ENCODE peak calls at places on chromosome 1, in nine cellular contexts. One of them, this sample, is unnamed.

GRCh38 chr1:179876289-179876715 is 1.3 kb downstream of the TOR1AIP2 start:
- DNase-seq in hepatocyte: peak
- DNase-seq in dorsolateral prefrontal cortex: no peak
- DNase-seq in fibroblast of lung: peak
- DNase-seq in heart right ventricle: no peak
- DNase-seq in left ventricle myocardium inferior: no peak
- DNase-seq in tibial artery: no peak
- DNase-seq in CD8-positive, alpha-beta memory T cell: no peak
- DNase-seq in RWPE2: no peak
- DNase-seq in this sample: no peak

GRCh38 chr1:86993269-86993985 is 79.0 kb downstream of the HS2ST1 start:
- DNase-seq in hepatocyte: no peak
- DNase-seq in dorsolateral prefrontal cortex: no peak
- DNase-seq in fibroblast of lung: no peak
- DNase-seq in heart right ventricle: no peak
- DNase-seq in left ventricle myocardium inferior: no peak
- DNase-seq in tibial artery: no peak
- DNase-seq in CD8-positive, alpha-beta memory T cell: no peak
- DNase-seq in RWPE2: no peak
- DNase-seq in this sample: no peak

GRCh38 chr1:13587256-13588030 is 3.8 kb downstream of the PDPN start:
- DNase-seq in hepatocyte: no peak
- DNase-seq in dorsolateral prefrontal cortex: no peak
- DNase-seq in fibroblast of lung: no peak
- DNase-seq in heart right ventricle: no peak
- DNase-seq in left ventricle myocardium inferior: no peak
- DNase-seq in tibial artery: peak
- DNase-seq in CD8-positive, alpha-beta memory T cell: no peak
- DNase-seq in RWPE2: no peak
- DNase-seq in this sample: no peak

GRCh38 chr1:63877816-63878215 is 104.0 kb downstream of the ROR1 start:
- DNase-seq in hepatocyte: no peak
- DNase-seq in dorsolateral prefrontal cortex: no peak
- DNase-seq in fibroblast of lung: peak
- DNase-seq in heart right ventricle: no peak
- DNase-seq in left ventricle myocardium inferior: no peak
- DNase-seq in tibial artery: no peak
- DNase-seq in CD8-positive, alpha-beta memory T cell: no peak
- DNase-seq in RWPE2: no peak
- DNase-seq in this sample: no peak

GRCh38 chr1:56844709-56845108 is 9.9 kb upstream of the C8A start:
- DNase-seq in hepatocyte: no peak
- DNase-seq in dorsolateral prefrontal cortex: no peak
- DNase-seq in fibroblast of lung: no peak
- DNase-seq in heart right ventricle: no peak
- DNase-seq in left ventricle myocardium inferior: no peak
- DNase-seq in tibial artery: no peak
- DNase-seq in CD8-positive, alpha-beta memory T cell: no peak
- DNase-seq in RWPE2: no peak
- DNase-seq in this sample: no peak

GRCh38 chr1:182740120-182740519 is 49.5 kb upstream of the NPL start:
- DNase-seq in hepatocyte: no peak
- DNase-seq in dorsolateral prefrontal cortex: no peak
- DNase-seq in fibroblast of lung: no peak
- DNase-seq in heart right ventricle: no peak
- DNase-seq in left ventricle myocardium inferior: no peak
- DNase-seq in tibial artery: no peak
- DNase-seq in CD8-positive, alpha-beta memory T cell: no peak
- DNase-seq in RWPE2: no peak
- DNase-seq in this sample: no peak

GRCh38 chr1:17195731-17196130 is 9.2 kb upstream of the PADI1 start:
- DNase-seq in hepatocyte: no peak
- DNase-seq in dorsolateral prefrontal cortex: no peak
- DNase-seq in fibroblast of lung: no peak
- DNase-seq in heart right ventricle: no peak
- DNase-seq in left ventricle myocardium inferior: no peak
- DNase-seq in tibial artery: peak
- DNase-seq in CD8-positive, alpha-beta memory T cell: no peak
- DNase-seq in RWPE2: no peak
- DNase-seq in this sample: no peak

GRCh38 chr1:246165826-246166709 is 341.0 kb downstream of the SMYD3 start:
- DNase-seq in hepatocyte: peak
- DNase-seq in dorsolateral prefrontal cortex: no peak
- DNase-seq in fibroblast of lung: no peak
- DNase-seq in heart right ventricle: no peak
- DNase-seq in left ventricle myocardium inferior: no peak
- DNase-seq in tibial artery: no peak
- DNase-seq in CD8-positive, alpha-beta memory T cell: no peak
- DNase-seq in RWPE2: no peak
- DNase-seq in this sample: no peak

GRCh38 chr1:60765204-60765603 is 317.2 kb upstream of the NFIA start:
- DNase-seq in hepatocyte: peak
- DNase-seq in dorsolateral prefrontal cortex: no peak
- DNase-seq in fibroblast of lung: peak
- DNase-seq in heart right ventricle: no peak
- DNase-seq in left ventricle myocardium inferior: no peak
- DNase-seq in tibial artery: no peak
- DNase-seq in CD8-positive, alpha-beta memory T cell: no peak
- DNase-seq in RWPE2: no peak
- DNase-seq in this sample: no peak

GRCh38 chr1:220685879-220686278 is 4.3 kb upstream of the C1orf115 start:
- DNase-seq in hepatocyte: no peak
- DNase-seq in dorsolateral prefrontal cortex: no peak
- DNase-seq in fibroblast of lung: no peak
- DNase-seq in heart right ventricle: no peak
- DNase-seq in left ventricle myocardium inferior: no peak
- DNase-seq in tibial artery: no peak
- DNase-seq in CD8-positive, alpha-beta memory T cell: no peak
- DNase-seq in RWPE2: no peak
- DNase-seq in this sample: no peak

GRCh38 chr1:84301759-84302380 is 362 bp downstream of the SAMD13 start:
- DNase-seq in hepatocyte: no peak
- DNase-seq in dorsolateral prefrontal cortex: no peak
- DNase-seq in fibroblast of lung: peak
- DNase-seq in heart right ventricle: no peak
- DNase-seq in left ventricle myocardium inferior: no peak
- DNase-seq in tibial artery: no peak
- DNase-seq in CD8-positive, alpha-beta memory T cell: no peak
- DNase-seq in RWPE2: no peak
- DNase-seq in this sample: no peak

GRCh38 chr1:201643835-201644104 is 104.8 kb downstream of the NAV1 start:
- DNase-seq in hepatocyte: no peak
- DNase-seq in dorsolateral prefrontal cortex: no peak
- DNase-seq in fibroblast of lung: no peak
- DNase-seq in heart right ventricle: no peak
- DNase-seq in left ventricle myocardium inferior: no peak
- DNase-seq in tibial artery: no peak
- DNase-seq in CD8-positive, alpha-beta memory T cell: no peak
- DNase-seq in RWPE2: no peak
- DNase-seq in this sample: no peak

GRCh38 chr1:243601720-243602119 is 248.3 kb downstream of the AKT3 start:
- DNase-seq in hepatocyte: no peak
- DNase-seq in dorsolateral prefrontal cortex: no peak
- DNase-seq in fibroblast of lung: peak
- DNase-seq in heart right ventricle: no peak
- DNase-seq in left ventricle myocardium inferior: no peak
- DNase-seq in tibial artery: no peak
- DNase-seq in CD8-positive, alpha-beta memory T cell: no peak
- DNase-seq in RWPE2: no peak
- DNase-seq in this sample: no peak

GRCh38 chr1:170356585-170356984 is 175.4 kb upstream of the GORAB start:
- DNase-seq in hepatocyte: no peak
- DNase-seq in dorsolateral prefrontal cortex: no peak
- DNase-seq in fibroblast of lung: no peak
- DNase-seq in heart right ventricle: no peak
- DNase-seq in left ventricle myocardium inferior: no peak
- DNase-seq in tibial artery: no peak
- DNase-seq in CD8-positive, alpha-beta memory T cell: no peak
- DNase-seq in RWPE2: no peak
- DNase-seq in this sample: no peak

DNA sequence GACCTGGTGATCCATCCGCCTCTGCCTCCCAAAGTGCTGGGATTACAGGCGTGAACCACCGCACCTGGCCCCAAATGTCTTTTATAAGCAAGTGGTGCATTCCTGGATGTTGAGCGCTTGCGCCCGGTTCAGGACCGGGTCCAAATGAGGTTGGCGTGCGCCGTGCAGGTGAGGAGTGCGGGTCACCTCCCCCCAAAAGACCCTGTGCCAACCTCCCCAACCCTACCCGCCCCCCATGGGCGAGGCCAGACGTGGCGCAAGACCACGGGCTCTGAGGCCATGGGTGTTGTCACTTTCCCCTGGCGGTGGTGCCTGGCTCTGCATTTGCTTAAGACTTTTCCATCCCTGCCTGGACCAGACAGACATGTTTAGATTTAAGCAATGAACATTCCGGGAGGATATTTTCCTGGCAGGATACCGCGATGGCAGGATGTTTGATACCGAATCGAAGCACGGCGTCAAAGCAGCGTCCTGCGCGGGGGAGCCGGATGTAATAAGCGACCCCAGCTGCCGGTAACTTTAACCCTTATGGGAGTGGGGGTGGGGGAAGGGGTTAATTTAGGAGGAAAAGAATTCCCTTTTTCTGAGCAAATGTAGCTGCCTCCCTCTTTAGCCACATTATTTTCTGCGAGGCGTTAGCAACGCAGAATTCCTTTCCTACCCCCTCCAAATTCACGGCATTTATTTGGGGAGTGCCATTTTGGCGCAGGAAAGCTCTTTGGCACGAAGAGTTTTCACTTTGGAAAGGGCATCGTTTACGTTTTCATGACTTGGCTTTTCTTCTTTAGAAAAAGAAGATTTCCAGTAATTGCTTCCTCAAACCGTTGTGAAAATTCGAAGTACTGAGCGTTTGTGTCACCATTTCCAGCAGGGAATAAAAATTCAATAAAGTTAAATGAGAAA is 27.8 kb upstream of the RNF187 start:
- DNase-seq in hepatocyte: peak
- DNase-seq in dorsolateral prefrontal cortex: no peak
- DNase-seq in fibroblast of lung: peak
- DNase-seq in heart right ventricle: peak
- DNase-seq in left ventricle myocardium inferior: peak
- DNase-seq in tibial artery: peak
- DNase-seq in CD8-positive, alpha-beta memory T cell: peak
- DNase-seq in RWPE2: no peak
- DNase-seq in this sample: peak
- H3K27ac ChIP-seq in hepatocyte: peak
- H3K27ac ChIP-seq in dorsolateral prefrontal cortex: peak
- H3K27ac ChIP-seq in fibroblast of lung: peak
- H3K27ac ChIP-seq in heart right ventricle: no peak
- H3K27ac ChIP-seq in left ventricle myocardium inferior: peak
- H3K27ac ChIP-seq in tibial artery: peak
- H3K27ac ChIP-seq in CD8-positive, alpha-beta memory T cell: peak
- H3K27ac ChIP-seq in RWPE2: peak
- H3K27ac ChIP-seq in this sample: peak

GRCh38 chr1:34864759-34865158 is 5.2 kb upstream of the SMIM12 start:
- DNase-seq in hepatocyte: no peak
- DNase-seq in dorsolateral prefrontal cortex: no peak
- DNase-seq in fibroblast of lung: no peak
- DNase-seq in heart right ventricle: no peak
- DNase-seq in left ventricle myocardium inferior: no peak
- DNase-seq in tibial artery: no peak
- DNase-seq in CD8-positive, alpha-beta memory T cell: no peak
- DNase-seq in RWPE2: no peak
- DNase-seq in this sample: no peak

GRCh38 chr1:34867421-34867820 is 7.9 kb upstream of the SMIM12 start:
- DNase-seq in hepatocyte: no peak
- DNase-seq in dorsolateral prefrontal cortex: no peak
- DNase-seq in fibroblast of lung: no peak
- DNase-seq in heart right ventricle: no peak
- DNase-seq in left ventricle myocardium inferior: no peak
- DNase-seq in tibial artery: peak
- DNase-seq in CD8-positive, alpha-beta memory T cell: no peak
- DNase-seq in RWPE2: no peak
- DNase-seq in this sample: no peak

GRCh38 chr1:34865981-34866761 is 6.6 kb upstream of the SMIM12 start:
- DNase-seq in hepatocyte: peak
- DNase-seq in dorsolateral prefrontal cortex: peak
- DNase-seq in fibroblast of lung: peak
- DNase-seq in heart right ventricle: peak
- DNase-seq in left ventricle myocardium inferior: peak
- DNase-seq in tibial artery: peak
- DNase-seq in CD8-positive, alpha-beta memory T cell: peak
- DNase-seq in RWPE2: no peak
- DNase-seq in this sample: peak

GRCh38 chr1:34866762-34867109 is 7.2 kb upstream of the SMIM12 start:
- DNase-seq in hepatocyte: no peak
- DNase-seq in dorsolateral prefrontal cortex: no peak
- DNase-seq in fibroblast of lung: no peak
- DNase-seq in heart right ventricle: no peak
- DNase-seq in left ventricle myocardium inferior: no peak
- DNase-seq in tibial artery: no peak
- DNase-seq in CD8-positive, alpha-beta memory T cell: no peak
- DNase-seq in RWPE2: no peak
- DNase-seq in this sample: no peak

DNA sequence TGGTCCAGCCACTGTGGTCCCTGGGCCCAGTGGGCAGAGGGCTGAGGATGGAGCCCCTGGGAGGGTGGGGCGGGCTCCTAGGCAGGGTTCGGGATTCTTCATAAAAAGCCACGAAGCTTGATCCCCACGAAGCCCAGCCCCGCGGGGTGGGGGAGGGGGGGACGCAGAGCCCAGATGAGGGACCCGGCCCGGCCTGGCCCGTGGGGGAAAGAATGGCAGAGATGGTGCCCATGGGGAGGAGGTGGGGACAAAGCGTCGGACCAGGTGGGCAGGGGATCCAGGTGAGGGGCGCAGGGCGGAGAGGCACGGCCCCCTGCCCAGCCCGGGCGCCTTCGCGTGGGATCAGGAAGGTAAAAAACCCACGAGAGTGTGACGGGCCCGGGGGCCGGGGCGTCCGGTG is 6.0 kb upstream of the SMIM12 start:
- DNase-seq in hepatocyte: no peak
- DNase-seq in dorsolateral prefrontal cortex: no peak
- DNase-seq in fibroblast of lung: no peak
- DNase-seq in heart right ventricle: peak
- DNase-seq in left ventricle myocardium inferior: no peak
- DNase-seq in tibial artery: peak
- DNase-seq in CD8-positive, alpha-beta memory T cell: no peak
- DNase-seq in RWPE2: no peak
- DNase-seq in this sample: no peak
- H3K27ac ChIP-seq in hepatocyte: peak
- H3K27ac ChIP-seq in dorsolateral prefrontal cortex: peak
- H3K27ac ChIP-seq in fibroblast of lung: no peak
- H3K27ac ChIP-seq in heart right ventricle: peak
- H3K27ac ChIP-seq in left ventricle myocardium inferior: peak
- H3K27ac ChIP-seq in tibial artery: peak
- H3K27ac ChIP-seq in CD8-positive, alpha-beta memory T cell: peak
- H3K27ac ChIP-seq in RWPE2: peak
- H3K27ac ChIP-seq in this sample: peak

GRCh38 chr1:222073307-222073995 is 331.6 kb upstream of the DUSP10 start:
- DNase-seq in hepatocyte: peak
- DNase-seq in dorsolateral prefrontal cortex: no peak
- DNase-seq in fibroblast of lung: peak
- DNase-seq in heart right ventricle: no peak
- DNase-seq in left ventricle myocardium inferior: no peak
- DNase-seq in tibial artery: no peak
- DNase-seq in CD8-positive, alpha-beta memory T cell: no peak
- DNase-seq in RWPE2: no peak
- DNase-seq in this sample: no peak
- H3K27ac ChIP-seq in hepatocyte: peak
- H3K27ac ChIP-seq in dorsolateral prefrontal cortex: no peak
- H3K27ac ChIP-seq in fibroblast of lung: peak
- H3K27ac ChIP-seq in heart right ventricle: no peak
- H3K27ac ChIP-seq in left ventricle myocardium inferior: no peak
- H3K27ac ChIP-seq in tibial artery: no peak
- H3K27ac ChIP-seq in CD8-positive, alpha-beta memory T cell: no peak
- H3K27ac ChIP-seq in RWPE2: no peak
- H3K27ac ChIP-seq in this sample: no peak

GRCh38 chr1:173393655-173393993 is 83.5 kb upstream of the PRDX6 start:
- DNase-seq in hepatocyte: no peak
- DNase-seq in dorsolateral prefrontal cortex: no peak
- DNase-seq in fibroblast of lung: peak
- DNase-seq in heart right ventricle: no peak
- DNase-seq in left ventricle myocardium inferior: no peak
- DNase-seq in tibial artery: no peak
- DNase-seq in CD8-positive, alpha-beta memory T cell: no peak
- DNase-seq in RWPE2: no peak
- DNase-seq in this sample: no peak
- H3K27ac ChIP-seq in hepatocyte: peak
- H3K27ac ChIP-seq in dorsolateral prefrontal cortex: no peak
- H3K27ac ChIP-seq in fibroblast of lung: peak
- H3K27ac ChIP-seq in heart right ventricle: no peak
- H3K27ac ChIP-seq in left ventricle myocardium inferior: no peak
- H3K27ac ChIP-seq in tibial artery: no peak
- H3K27ac ChIP-seq in CD8-positive, alpha-beta memory T cell: no peak
- H3K27ac ChIP-seq in RWPE2: no peak
- H3K27ac ChIP-seq in this sample: no peak